ENCODE peak calls at places on chromosomes 5 and 9, in four cellular contexts. L is A549, O is WTC11, U is K562. P is an unnamed sample.
A peak's percentile ranks its signal among the peaks of the same experiment; 100 is the strongest.

GRCh38 chr5:127892467-127893207 is 189.4 kb downstream of the CCDC192 start:
- DNase-seq in U (no peak), L (no peak), O (no peak), P (peak; percentile 29)

GRCh38 chr9:97853056-97853843 is at the start of gene FOXE1:
- DNase-seq in U (no peak), L (peak; percentile 34), O (peak; percentile 46), P (no peak)

GRCh38 chr5:159449925-159450324 is 119.6 kb upstream of the IL12B start:
- DNase-seq in U (no peak), L (peak; percentile 93), O (no peak), P (no peak)

GRCh38 chr5:14659821-14660607 is 4.5 kb upstream of the OTULIN start:
- DNase-seq in O (no peak), U (no peak), L (no peak), P (no peak)

GRCh38 chr9:126326228-126327015 is at the start of gene MVB12B:
- DNase-seq in L (peak; percentile 58), U (peak; percentile 72), O (peak; percentile 49), P (no peak)

GRCh38 chr5:139078345-139078744 is 119.8 kb downstream of the SIL1 start:
- DNase-seq in O (no peak), L (no peak), U (no peak), P (no peak)

GRCh38 chr5:72366324-72366976 is 46.3 kb downstream of the PTCD2 start:
- DNase-seq in O (peak; percentile 36), U (peak; percentile 26), L (peak; percentile 52), P (peak; percentile 67)

GRCh38 chr5:135747824-135748223 is 86.6 kb upstream of the SLC25A48 start:
- DNase-seq in O (no peak), L (no peak), U (no peak), P (no peak)

GRCh38 chr5:31561936-31562335 is 29.8 kb downstream of the C5orf22 start:
- DNase-seq in L (no peak), O (no peak), U (no peak), P (no peak)

GRCh38 chr5:98705841-98706240 is 67.6 kb upstream of the RGMB start:
- DNase-seq in U (no peak), L (no peak), O (no peak), P (no peak)

GRCh38 chr5:142152383-142152730 is 43.8 kb downstream of the NDFIP1 start:
- DNase-seq in U (peak; percentile 23), L (no peak), O (no peak), P (no peak)

GRCh38 chr5:95976606-95977005 is 15.0 kb upstream of the ELL2 start:
- DNase-seq in O (no peak), L (no peak), U (no peak), P (no peak)

GRCh38 chr9:107548298-107549142 is 59.0 kb upstream of the KLF4 start:
- DNase-seq in O (no peak), L (peak; percentile 33), U (no peak), P (peak; percentile 29)

GRCh38 chr9:99001892-99002291 is 58.2 kb downstream of the COL15A1 start:
- DNase-seq in O (no peak), U (no peak), L (no peak), P (no peak)

GRCh38 chr9:127858041-127858512 is 3.6 kb upstream of the ENG start:
- DNase-seq in O (no peak), U (no peak), L (no peak), P (no peak)

GRCh38 chr5:143001764-143002351 is 231.7 kb downstream of the ARHGAP26 start:
- DNase-seq in O (no peak), L (no peak), U (no peak), P (no peak)

GRCh38 chr5:120396186-120396585 is 67.9 kb upstream of the PRR16 start:
- DNase-seq in L (no peak), O (no peak), U (no peak), P (no peak)

GRCh38 chr5:61329729-61330128 is 2.3 kb upstream of the ZSWIM6 start:
- DNase-seq in U (no peak), L (peak; percentile 21), O (no peak), P (peak; percentile 17)

GRCh38 chr5:36492998-36493655 is 113.3 kb upstream of the SLC1A3 start:
- DNase-seq in L (no peak), U (no peak), O (no peak), P (no peak)

GRCh38 chr9:38346811-38347735 is 45.4 kb upstream of the ALDH1B1 start:
- DNase-seq in U (no peak), L (no peak), O (peak; percentile 28), P (no peak)

GRCh38 chr9:114031948-114032688 is 46.0 kb downstream of the AMBP start:
- DNase-seq in U (no peak), O (no peak), L (no peak), P (no peak)

GRCh38 chr9:119963258-119963797 is 594.1 kb upstream of the BRINP1 start:
- DNase-seq in L (peak; percentile 37), O (peak; percentile 38), U (no peak), P (no peak)

GRCh38 chr5:44868541-44868940 is 59.8 kb downstream of the MRPS30 start:
- DNase-seq in L (no peak), O (no peak), U (no peak), P (no peak)

GRCh38 chr9:10704720-10705119 is 91.9 kb upstream of the PTPRD start:
- DNase-seq in L (no peak), U (no peak), O (no peak), P (no peak)
- TF ChIP-seq HMGXB4 in L (no peak), U (no peak), O (no peak), P (no peak)

GRCh38 chr9:6024035-6024554 is 8.7 kb upstream of the RANBP6 start:
- DNase-seq in U (peak; percentile 14), L (peak; percentile 48), O (no peak), P (peak; percentile 35)
- TF ChIP-seq HMGXB4 in U (no peak), L (no peak), O (no peak), P (no peak)

DNA sequence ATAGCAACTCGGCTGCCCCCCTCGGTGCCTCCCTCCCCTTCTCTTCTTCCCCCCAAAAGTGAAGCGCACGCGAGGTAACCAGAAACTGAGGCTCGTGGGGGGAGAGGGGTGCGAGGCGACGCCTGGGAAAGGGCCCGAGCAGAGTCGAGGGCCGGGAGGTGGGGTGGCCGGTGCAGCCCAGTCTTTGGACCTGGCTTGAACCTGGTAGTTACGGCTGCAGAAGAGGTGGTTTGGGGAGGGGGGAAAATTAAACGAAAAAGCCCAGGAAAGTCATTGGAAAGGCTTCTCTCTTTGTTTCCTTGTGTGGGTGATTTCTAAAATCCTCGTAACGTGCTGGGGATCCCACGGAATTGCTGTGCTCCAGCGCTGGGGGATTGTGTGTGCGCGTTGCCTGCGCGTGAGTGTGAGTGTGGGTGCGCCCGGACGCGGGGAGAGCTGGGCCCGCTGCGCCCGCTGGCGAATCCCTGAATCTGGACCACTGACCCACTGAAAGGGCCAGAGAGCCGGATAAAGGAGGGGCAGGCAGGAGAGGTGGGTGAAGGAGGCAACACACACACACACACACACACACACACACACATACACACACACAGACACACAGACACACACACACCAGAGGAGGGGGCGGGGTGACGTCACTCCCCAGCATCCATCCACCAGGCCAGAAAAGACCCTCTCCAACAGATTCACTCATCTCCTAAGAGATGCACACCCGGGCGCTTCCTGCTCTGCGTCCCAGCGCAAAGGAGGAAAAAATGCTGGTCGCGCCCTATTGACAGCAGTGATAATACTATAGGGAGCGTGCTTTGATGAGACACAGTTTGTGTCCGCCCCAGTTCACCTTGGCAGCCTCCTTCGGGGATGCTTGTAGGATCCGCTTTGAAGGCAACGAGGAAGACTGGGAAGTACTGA is 1058.9 kb upstream of the DMAC1 start:
- DNase-seq in U (no peak), O (peak; percentile 25), L (no peak), P (no peak)
- TF ChIP-seq HMGXB4 in U (no peak), O (no peak), L (no peak), P (no peak)

DNA sequence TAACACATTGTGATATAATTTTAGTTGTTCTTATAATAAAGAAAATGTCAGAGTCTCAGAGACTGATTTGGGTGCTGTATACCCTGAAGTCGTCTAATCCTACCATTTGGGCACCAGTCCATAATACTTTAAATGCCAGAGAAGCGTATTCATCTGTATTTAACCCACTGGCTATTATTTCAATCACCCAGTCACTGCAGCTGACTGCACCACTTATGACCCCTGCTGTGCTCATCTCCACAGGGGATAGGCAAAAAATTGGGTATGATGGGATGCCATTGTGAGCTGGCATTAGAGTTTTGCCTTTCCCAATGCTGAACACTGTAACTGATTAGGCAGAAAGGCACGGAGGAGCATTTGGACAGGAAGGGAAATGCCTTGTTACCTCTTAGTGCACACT is 599.7 kb downstream of the CAAP1 start:
- DNase-seq in L (peak; percentile 12), U (no peak), O (no peak), P (no peak)
- TF ChIP-seq HMGXB4 in L (no peak), U (no peak), O (no peak), P (no peak)

DNA sequence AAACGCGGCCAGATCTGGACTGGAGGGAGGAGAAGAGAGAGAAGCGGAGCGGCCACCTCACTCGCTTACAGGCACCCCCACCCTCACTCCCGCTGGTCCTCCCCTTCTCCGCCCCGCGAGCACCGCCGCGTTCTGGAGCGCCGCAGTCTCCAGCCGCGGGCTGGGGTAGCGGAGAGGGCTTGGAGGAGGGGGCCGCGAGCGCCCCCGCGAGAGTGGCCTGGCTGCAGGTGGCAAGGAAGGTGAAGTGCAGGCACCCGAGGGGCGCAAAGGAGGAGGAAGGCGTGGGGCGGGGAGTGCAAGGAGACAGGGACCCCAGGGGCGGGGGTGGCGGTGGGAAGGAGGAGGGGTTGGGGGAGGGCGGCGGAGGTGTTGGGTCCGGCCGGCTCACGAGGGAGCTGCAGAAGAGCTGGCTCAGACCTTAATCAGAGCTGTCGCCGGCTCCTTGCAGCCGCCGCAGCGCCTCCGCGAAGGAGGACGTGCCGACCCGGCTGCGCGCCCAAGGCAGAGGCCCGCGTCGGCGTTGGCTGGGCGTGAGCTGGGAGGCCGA is at the start of gene DMRT3:
- DNase-seq in L (no peak), O (peak; percentile 79), U (no peak), P (no peak)
- TF ChIP-seq HMGXB4 in L (no peak), O (no peak), U (no peak), P (no peak)

GRCh38 chr5:3142261-3143027 is 391.0 kb upstream of the IRX2 start:
- DNase-seq in U (no peak), L (no peak), O (no peak), P (no peak)
- TF ChIP-seq HMGXB4 in U (no peak), L (no peak), O (no peak), P (no peak)

DNA sequence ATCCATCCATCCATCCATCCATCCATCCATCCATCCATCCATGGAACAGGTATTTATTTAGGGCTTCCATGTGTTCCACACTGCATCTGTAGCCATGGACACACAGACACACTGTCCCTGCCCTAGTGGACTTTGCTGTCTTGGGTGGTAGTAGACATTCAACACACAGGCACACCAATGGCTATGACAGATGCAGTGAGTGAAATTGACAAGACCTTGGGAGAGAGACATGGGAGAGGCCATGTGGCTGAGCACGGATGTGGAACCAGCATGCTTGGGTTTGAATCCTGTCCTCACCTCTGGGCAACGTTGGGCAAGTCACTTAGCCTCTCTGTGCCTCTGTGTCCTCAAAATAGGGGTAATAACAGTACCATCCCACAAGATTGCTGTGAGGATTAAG is 45.3 kb downstream of the STOM start:
- DNase-seq in U (no peak), O (no peak), L (no peak), P (no peak)
- TF ChIP-seq HMGXB4 in U (no peak), O (no peak), L (no peak), P (no peak)